ENCODE peak calls at places on chromosomes 6 and 20, in nine cellular contexts. Y, W, R, D, F, B, K, L and U are unnamed samples.

GRCh38 chr20:38932457-38933120 is 6.4 kb downstream of the FAM83D start:
- DNase-seq in K (peak; percentile 73), D (no peak), L (peak; percentile 70), B (no peak), F (peak; percentile 92), R (peak; percentile 92), Y (peak; percentile 26), W (no peak), U (no peak)

GRCh38 chr20:45649312-45649863 is 18.3 kb upstream of the WFDC9 start:
- DNase-seq in B (no peak), D (no peak), W (no peak), F (no peak), L (no peak), K (no peak), Y (no peak), R (no peak), U (no peak)

GRCh38 chr6:133756046-133756445 is 132.9 kb upstream of the TCF21 start:
- DNase-seq in L (peak; percentile 61), Y (peak; percentile 56), B (no peak), K (peak; percentile 48), R (peak; percentile 67), F (peak; percentile 81), W (no peak), D (no peak), U (no peak)

GRCh38 chr6:24484657-24485318 is 4.6 kb downstream of the GPLD1 start:
- DNase-seq in Y (no peak), K (no peak), B (no peak), R (no peak), F (no peak), D (no peak), L (peak; percentile 42), W (no peak), U (no peak)

GRCh38 chr20:931401-931800 is 15.3 kb upstream of the ANGPT4 start:
- DNase-seq in K (peak; percentile 9), W (no peak), L (no peak), Y (no peak), D (no peak), F (no peak), R (no peak), B (no peak), U (no peak)

GRCh38 chr6:19394687-19395086 is 442.5 kb upstream of the ID4 start:
- DNase-seq in L (no peak), W (no peak), K (no peak), F (no peak), Y (no peak), R (no peak), B (no peak), D (no peak), U (no peak)

GRCh38 chr6:3351837-3352524 is 93.2 kb downstream of the PSMG4 start:
- DNase-seq in W (no peak), K (no peak), F (no peak), L (no peak), D (no peak), Y (no peak), R (no peak), B (no peak), U (no peak)

GRCh38 chr20:31815408-31816188 is 3.6 kb upstream of the MYLK2 start:
- DNase-seq in B (no peak), Y (no peak), K (peak; percentile 59), L (no peak), D (no peak), R (peak; percentile 44), W (no peak), F (peak; percentile 47), U (no peak)

GRCh38 chr6:15329154-15329781 is 83.4 kb downstream of the JARID2 start:
- DNase-seq in F (peak; percentile 82), W (no peak), L (peak; percentile 95), K (peak; percentile 97), B (no peak), Y (peak; percentile 95), R (peak; percentile 89), D (no peak), U (no peak)

DNA sequence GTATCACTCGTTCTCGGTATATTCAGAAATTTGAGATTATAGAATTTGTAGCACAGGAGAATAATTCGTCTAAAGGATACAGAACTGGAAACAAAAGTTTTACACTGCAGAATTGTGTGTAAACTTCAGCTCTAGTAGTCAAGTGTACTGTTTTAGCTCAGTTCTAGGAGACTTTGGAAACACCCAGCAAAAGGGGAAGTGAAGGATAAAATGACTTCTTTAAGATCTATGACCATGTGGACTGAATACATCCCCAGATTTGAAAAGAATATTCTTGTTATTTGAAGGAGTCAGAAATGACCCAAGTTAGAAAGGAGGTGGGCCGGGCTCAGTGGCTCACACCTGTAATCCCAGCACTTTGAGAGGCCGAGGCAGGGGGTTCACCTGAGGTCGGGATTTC is 174.0 kb upstream of the FOXQ1 start:
- DNase-seq in R (no peak), W (no peak), K (no peak), Y (no peak), F (no peak), D (no peak), B (no peak), L (no peak), U (no peak)
- H3K4me3 ChIP-seq in R (no peak overlapping the region), W (no peak overlapping the region), K (no peak overlapping the region), Y (no peak overlapping the region), F (no peak overlapping the region), D (no peak overlapping the region), B (no peak overlapping the region), L (no peak overlapping the region), U (no peak overlapping the region)

DNA sequence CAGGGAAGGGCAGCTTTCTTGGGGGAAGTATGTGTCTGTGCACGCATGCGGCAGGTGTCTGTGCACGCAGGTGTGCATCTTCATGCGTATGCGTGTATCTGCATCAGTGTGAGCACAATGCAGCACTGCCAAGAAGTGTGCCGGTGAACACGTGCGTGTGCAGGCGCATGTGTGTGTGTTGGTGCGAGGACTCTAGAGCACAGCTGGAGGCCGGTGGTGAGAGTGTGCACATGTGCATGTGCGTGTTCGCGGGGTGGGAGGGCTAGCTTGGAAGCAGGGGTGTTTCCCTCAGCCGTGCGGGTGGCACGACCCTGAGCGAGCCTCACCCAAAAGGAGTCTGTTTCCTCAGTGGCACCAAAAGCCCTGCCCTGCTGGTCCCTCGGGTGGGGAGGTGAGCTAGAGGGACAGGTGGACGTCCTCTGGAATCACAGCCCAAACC is 7.5 kb downstream of the SLC17A9 start:
- DNase-seq in W (no peak), B (no peak), D (no peak), R (no peak), K (no peak), Y (no peak), F (no peak), L (no peak), U (no peak)
- H3K4me3 ChIP-seq in W (no peak overlapping the region), B (no peak overlapping the region), D (no peak overlapping the region), R (no peak overlapping the region), K (no peak overlapping the region), Y (no peak overlapping the region), F (no peak overlapping the region), L (no peak overlapping the region), U (no peak overlapping the region)

GRCh38 chr20:62938105-62938888 is at the start of gene GID8:
- DNase-seq in L (peak; percentile 33), D (peak; percentile 58), Y (no peak), W (no peak), R (peak; percentile 57), B (no peak), K (peak; percentile 78), F (peak; percentile 49), U (peak; percentile 50)
- H3K4me3 ChIP-seq in L (peak within 1 kb of the TSS; percentile 96), D (peak within 1 kb of the TSS; percentile 90), Y (peak within 1 kb of the TSS; percentile 95), W (peak within 1 kb of the TSS; percentile 76), R (peak within 1 kb of the TSS; percentile 93), B (peak within 1 kb of the TSS; percentile 92), K (peak within 1 kb of the TSS; percentile 95), F (peak within 1 kb of the TSS; percentile 95), U (peak within 1 kb of the TSS; percentile 96)

GRCh38 chr20:62219101-62219991 is 732 bp downstream of the HRH3 start:
- DNase-seq in R (no peak), B (no peak), L (no peak), Y (no peak), F (no peak), K (peak; percentile 38), D (no peak), W (no peak), U (no peak)
- H3K4me3 ChIP-seq in R (peak overlapping the region; percentile 24), B (no peak overlapping the region), L (no peak overlapping the region), Y (no peak overlapping the region), F (no peak overlapping the region), K (no peak overlapping the region), D (peak overlapping the region; percentile 43), W (peak overlapping the region; percentile 35), U (no peak overlapping the region)

DNA sequence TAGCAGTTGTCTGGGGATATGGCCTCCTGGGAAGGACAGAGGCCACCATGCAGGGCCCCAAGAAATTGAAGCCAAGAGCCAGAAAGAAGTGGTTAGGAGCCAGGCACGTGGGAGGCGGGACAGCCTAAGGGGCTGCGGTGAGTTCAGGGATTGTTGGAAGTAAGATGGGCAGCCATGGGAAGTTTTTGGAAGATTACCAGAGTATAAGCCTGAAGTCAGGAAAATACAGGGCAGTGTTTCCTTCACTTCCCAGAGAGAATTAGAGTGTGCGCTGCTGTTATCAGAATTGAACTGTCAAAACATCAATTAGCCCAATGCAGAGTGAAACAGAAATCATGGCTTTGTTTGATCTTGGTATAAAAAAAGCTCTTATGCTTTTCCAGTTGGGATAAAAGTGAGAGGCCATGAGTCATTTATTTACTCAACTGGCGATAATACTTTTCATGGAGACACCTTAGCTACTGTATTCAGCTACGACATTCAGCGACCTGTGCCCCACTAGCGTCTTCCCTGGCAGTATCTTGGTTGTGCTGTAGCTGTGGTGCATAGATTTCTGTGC is 66.9 kb downstream of the PHACTR2 start:
- DNase-seq in B (no peak), K (no peak), L (peak; percentile 18), R (no peak), F (no peak), W (no peak), D (no peak), Y (no peak), U (no peak)
- H3K4me3 ChIP-seq in B (no peak overlapping the region), K (no peak overlapping the region), L (no peak overlapping the region), R (no peak overlapping the region), F (no peak overlapping the region), W (no peak overlapping the region), D (peak overlapping the region; percentile 2), Y (no peak overlapping the region), U (no peak overlapping the region)

GRCh38 chr20:57548177-57549058 is 12.5 kb upstream of the PCK1 start:
- DNase-seq in R (peak; percentile 28), B (peak; percentile 53), Y (peak; percentile 18), L (no peak), D (no peak), W (no peak), F (no peak), K (peak; percentile 6), U (no peak)

GRCh38 chr20:57547250-57547649 is 13.7 kb upstream of the PCK1 start:
- DNase-seq in W (no peak), B (no peak), K (no peak), F (no peak), R (no peak), Y (no peak), L (peak; percentile 13), D (no peak), U (no peak)

GRCh38 chr20:57543754-57544153 is 17.2 kb upstream of the PCK1 start:
- DNase-seq in K (no peak), L (no peak), Y (no peak), F (no peak), W (no peak), R (no peak), D (no peak), B (no peak), U (no peak)

GRCh38 chr20:57544838-57545564 is 15.9 kb upstream of the PCK1 start:
- DNase-seq in W (no peak), D (no peak), R (no peak), B (no peak), K (no peak), L (no peak), Y (no peak), F (no peak), U (no peak)

GRCh38 chr20:57545927-57546662 is 14.8 kb upstream of the PCK1 start:
- DNase-seq in K (no peak), L (no peak), R (no peak), B (no peak), W (no peak), Y (no peak), F (no peak), D (no peak), U (no peak)
- H3K4me3 ChIP-seq in K (no peak overlapping the region), L (no peak overlapping the region), R (no peak overlapping the region), B (no peak overlapping the region), W (no peak overlapping the region), Y (no peak overlapping the region), F (no peak overlapping the region), D (no peak overlapping the region), U (no peak overlapping the region)